ENCODE peak calls at places on chromosomes 7 and 10, in seven cellular contexts. One of them, this sample, is unnamed.

GRCh38 chr7:45589915-45590678 is 15.9 kb downstream of the ADCY1 start:
- DNase-seq in pancreas: no peak
- DNase-seq in psoas muscle: no peak
- DNase-seq in B cell: no peak
- DNase-seq in iPS DF 6.9: no peak
- DNase-seq in naive thymus-derived CD4-positive, alpha-beta T cell: no peak
- DNase-seq in T follicular helper cell: no peak
- DNase-seq in this sample: peak; percentile 18

GRCh38 chr10:111370101-111370500 is 293.3 kb downstream of the ADRA2A start:
- DNase-seq in pancreas: no peak
- DNase-seq in psoas muscle: no peak
- DNase-seq in B cell: no peak
- DNase-seq in iPS DF 6.9: peak; percentile 20
- DNase-seq in naive thymus-derived CD4-positive, alpha-beta T cell: no peak
- DNase-seq in T follicular helper cell: no peak
- DNase-seq in this sample: peak; percentile 67

GRCh38 chr10:110358869-110359629 is 54.3 kb upstream of the SMNDC1 start:
- DNase-seq in pancreas: peak; percentile 62
- DNase-seq in psoas muscle: no peak
- DNase-seq in B cell: no peak
- DNase-seq in iPS DF 6.9: no peak
- DNase-seq in naive thymus-derived CD4-positive, alpha-beta T cell: no peak
- DNase-seq in T follicular helper cell: no peak
- DNase-seq in this sample: peak; percentile 82

GRCh38 chr10:44824607-44825006 is 86.5 kb upstream of the TMEM72 start:
- DNase-seq in pancreas: no peak
- DNase-seq in psoas muscle: no peak
- DNase-seq in B cell: no peak
- DNase-seq in iPS DF 6.9: no peak
- DNase-seq in naive thymus-derived CD4-positive, alpha-beta T cell: no peak
- DNase-seq in T follicular helper cell: no peak
- DNase-seq in this sample: peak; percentile 65

GRCh38 chr10:13453896-13454295 is 74.9 kb downstream of the BEND7 start:
- DNase-seq in pancreas: no peak
- DNase-seq in psoas muscle: no peak
- DNase-seq in B cell: no peak
- DNase-seq in iPS DF 6.9: no peak
- DNase-seq in naive thymus-derived CD4-positive, alpha-beta T cell: peak; percentile 66
- DNase-seq in T follicular helper cell: no peak
- DNase-seq in this sample: no peak

GRCh38 chr7:1015631-1016121 is 28.7 kb upstream of the GPR146 start:
- DNase-seq in pancreas: no peak
- DNase-seq in psoas muscle: peak; percentile 13
- DNase-seq in B cell: no peak
- DNase-seq in iPS DF 6.9: no peak
- DNase-seq in naive thymus-derived CD4-positive, alpha-beta T cell: no peak
- DNase-seq in T follicular helper cell: no peak
- DNase-seq in this sample: no peak

GRCh38 chr10:96833220-96834001 is 1.3 kb downstream of the LCOR start:
- DNase-seq in pancreas: no peak
- DNase-seq in psoas muscle: peak; percentile 33
- DNase-seq in B cell: no peak
- DNase-seq in iPS DF 6.9: no peak
- DNase-seq in naive thymus-derived CD4-positive, alpha-beta T cell: no peak
- DNase-seq in T follicular helper cell: no peak
- DNase-seq in this sample: peak; percentile 79

GRCh38 chr10:20971901-20972300 is 74.8 kb upstream of the NEBL start:
- DNase-seq in pancreas: no peak
- DNase-seq in psoas muscle: no peak
- DNase-seq in B cell: no peak
- DNase-seq in iPS DF 6.9: no peak
- DNase-seq in naive thymus-derived CD4-positive, alpha-beta T cell: no peak
- DNase-seq in T follicular helper cell: no peak
- DNase-seq in this sample: no peak

GRCh38 chr10:59817806-59818205 is 64.6 kb upstream of the MRLN start:
- DNase-seq in pancreas: no peak
- DNase-seq in psoas muscle: peak; percentile 42
- DNase-seq in B cell: no peak
- DNase-seq in iPS DF 6.9: no peak
- DNase-seq in naive thymus-derived CD4-positive, alpha-beta T cell: no peak
- DNase-seq in T follicular helper cell: no peak
- DNase-seq in this sample: no peak

GRCh38 chr10:15352818-15353217 is 18.3 kb downstream of the FAM171A1 start:
- DNase-seq in pancreas: no peak
- DNase-seq in psoas muscle: no peak
- DNase-seq in B cell: no peak
- DNase-seq in iPS DF 6.9: no peak
- DNase-seq in naive thymus-derived CD4-positive, alpha-beta T cell: no peak
- DNase-seq in T follicular helper cell: no peak
- DNase-seq in this sample: no peak

GRCh38 chr10:25683291-25683690 is 250.7 kb upstream of the MYO3A start:
- DNase-seq in pancreas: no peak
- DNase-seq in psoas muscle: no peak
- DNase-seq in B cell: no peak
- DNase-seq in iPS DF 6.9: no peak
- DNase-seq in naive thymus-derived CD4-positive, alpha-beta T cell: no peak
- DNase-seq in T follicular helper cell: no peak
- DNase-seq in this sample: no peak

GRCh38 chr10:101080933-101081546 is 19.3 kb downstream of the KAZALD1 start:
- DNase-seq in pancreas: no peak
- DNase-seq in psoas muscle: no peak
- DNase-seq in B cell: no peak
- DNase-seq in iPS DF 6.9: no peak
- DNase-seq in naive thymus-derived CD4-positive, alpha-beta T cell: no peak
- DNase-seq in T follicular helper cell: no peak
- DNase-seq in this sample: peak; percentile 87

GRCh38 chr10:116408716-116409115 is 18.9 kb upstream of the PNLIPRP3 start:
- DNase-seq in pancreas: no peak
- DNase-seq in psoas muscle: no peak
- DNase-seq in B cell: no peak
- DNase-seq in iPS DF 6.9: no peak
- DNase-seq in naive thymus-derived CD4-positive, alpha-beta T cell: no peak
- DNase-seq in T follicular helper cell: no peak
- DNase-seq in this sample: no peak

GRCh38 chr10:48941427-48942075 is 1.9 kb upstream of the LRRC18 start:
- DNase-seq in pancreas: no peak
- DNase-seq in psoas muscle: no peak
- DNase-seq in B cell: no peak
- DNase-seq in iPS DF 6.9: no peak
- DNase-seq in naive thymus-derived CD4-positive, alpha-beta T cell: no peak
- DNase-seq in T follicular helper cell: no peak
- DNase-seq in this sample: peak; percentile 20

GRCh38 chr10:6738464-6738824 is 158.4 kb upstream of the PRKCQ start:
- DNase-seq in pancreas: no peak
- DNase-seq in psoas muscle: no peak
- DNase-seq in B cell: no peak
- DNase-seq in iPS DF 6.9: no peak
- DNase-seq in naive thymus-derived CD4-positive, alpha-beta T cell: no peak
- DNase-seq in T follicular helper cell: no peak
- DNase-seq in this sample: peak; percentile 63

GRCh38 chr10:63798599-63799498 is 277.6 kb downstream of the REEP3 start:
- DNase-seq in pancreas: peak; percentile 42
- DNase-seq in psoas muscle: peak; percentile 37
- DNase-seq in B cell: no peak
- DNase-seq in iPS DF 6.9: no peak
- DNase-seq in naive thymus-derived CD4-positive, alpha-beta T cell: no peak
- DNase-seq in T follicular helper cell: no peak
- DNase-seq in this sample: no peak

GRCh38 chr10:95655571-95656290 is 780 bp downstream of the ALDH18A1 start:
- DNase-seq in pancreas: no peak
- DNase-seq in psoas muscle: no peak
- DNase-seq in B cell: no peak
- DNase-seq in iPS DF 6.9: no peak
- DNase-seq in naive thymus-derived CD4-positive, alpha-beta T cell: no peak
- DNase-seq in T follicular helper cell: no peak
- DNase-seq in this sample: peak; percentile 48

GRCh38 chr10:35339946-35340345 is 3.6 kb downstream of the CCNY start:
- DNase-seq in pancreas: no peak
- DNase-seq in psoas muscle: no peak
- DNase-seq in B cell: no peak
- DNase-seq in iPS DF 6.9: no peak
- DNase-seq in naive thymus-derived CD4-positive, alpha-beta T cell: no peak
- DNase-seq in T follicular helper cell: no peak
- DNase-seq in this sample: no peak

GRCh38 chr10:112951349-112952281 is 1.6 kb downstream of the TCF7L2 start:
- DNase-seq in pancreas: peak; percentile 59
- DNase-seq in psoas muscle: peak; percentile 71
- DNase-seq in B cell: no peak
- DNase-seq in iPS DF 6.9: no peak
- DNase-seq in naive thymus-derived CD4-positive, alpha-beta T cell: peak; percentile 54
- DNase-seq in T follicular helper cell: peak; percentile 15
- DNase-seq in this sample: peak; percentile 89

GRCh38 chr10:18572959-18573561 is 78.3 kb downstream of the NSUN6 start:
- DNase-seq in pancreas: no peak
- DNase-seq in psoas muscle: no peak
- DNase-seq in B cell: no peak
- DNase-seq in iPS DF 6.9: no peak
- DNase-seq in naive thymus-derived CD4-positive, alpha-beta T cell: no peak
- DNase-seq in T follicular helper cell: no peak
- DNase-seq in this sample: no peak

GRCh38 chr7:132216847-132217246 is 359.4 kb downstream of the PLXNA4 start:
- DNase-seq in pancreas: no peak
- DNase-seq in psoas muscle: no peak
- DNase-seq in B cell: no peak
- DNase-seq in iPS DF 6.9: no peak
- DNase-seq in naive thymus-derived CD4-positive, alpha-beta T cell: no peak
- DNase-seq in T follicular helper cell: no peak
- DNase-seq in this sample: no peak

GRCh38 chr10:132307823-132308587 is at the start of gene STK32C:
- DNase-seq in pancreas: peak; percentile 93
- DNase-seq in psoas muscle: peak; percentile 93
- DNase-seq in B cell: peak; percentile 91
- DNase-seq in iPS DF 6.9: no peak
- DNase-seq in naive thymus-derived CD4-positive, alpha-beta T cell: peak; percentile 89
- DNase-seq in T follicular helper cell: peak; percentile 87
- DNase-seq in this sample: peak; percentile 99

GRCh38 chr7:1938788-1939433 is 268.8 kb downstream of the ELFN1 start:
- DNase-seq in pancreas: no peak
- DNase-seq in psoas muscle: peak; percentile 11
- DNase-seq in B cell: no peak
- DNase-seq in iPS DF 6.9: no peak
- DNase-seq in naive thymus-derived CD4-positive, alpha-beta T cell: no peak
- DNase-seq in T follicular helper cell: no peak
- DNase-seq in this sample: no peak

GRCh38 chr7:108436906-108437305 is 19.3 kb downstream of the NRCAM start:
- DNase-seq in pancreas: no peak
- DNase-seq in psoas muscle: no peak
- DNase-seq in B cell: no peak
- DNase-seq in iPS DF 6.9: no peak
- DNase-seq in naive thymus-derived CD4-positive, alpha-beta T cell: no peak
- DNase-seq in T follicular helper cell: no peak
- DNase-seq in this sample: no peak

GRCh38 chr7:152338553-152338952 is 97.2 kb downstream of the KMT2C start:
- DNase-seq in pancreas: no peak
- DNase-seq in psoas muscle: no peak
- DNase-seq in B cell: no peak
- DNase-seq in iPS DF 6.9: no peak
- DNase-seq in naive thymus-derived CD4-positive, alpha-beta T cell: no peak
- DNase-seq in T follicular helper cell: no peak
- DNase-seq in this sample: no peak

GRCh38 chr10:100357073-100357858 is 10.2 kb downstream of the SCD start:
- DNase-seq in pancreas: no peak
- DNase-seq in psoas muscle: no peak
- DNase-seq in B cell: no peak
- DNase-seq in iPS DF 6.9: no peak
- DNase-seq in naive thymus-derived CD4-positive, alpha-beta T cell: no peak
- DNase-seq in T follicular helper cell: no peak
- DNase-seq in this sample: peak; percentile 9

GRCh38 chr10:118672163-118672562 is 76.7 kb upstream of the PRLHR start:
- DNase-seq in pancreas: no peak
- DNase-seq in psoas muscle: no peak
- DNase-seq in B cell: no peak
- DNase-seq in iPS DF 6.9: no peak
- DNase-seq in naive thymus-derived CD4-positive, alpha-beta T cell: no peak
- DNase-seq in T follicular helper cell: no peak
- DNase-seq in this sample: no peak

GRCh38 chr7:20529260-20529659 is 86.2 kb upstream of the ABCB5 start:
- DNase-seq in pancreas: no peak
- DNase-seq in psoas muscle: no peak
- DNase-seq in B cell: no peak
- DNase-seq in iPS DF 6.9: no peak
- DNase-seq in naive thymus-derived CD4-positive, alpha-beta T cell: no peak
- DNase-seq in T follicular helper cell: no peak
- DNase-seq in this sample: no peak

GRCh38 chr7:132113536-132114409 is 462.5 kb downstream of the PLXNA4 start:
- DNase-seq in pancreas: no peak
- DNase-seq in psoas muscle: no peak
- DNase-seq in B cell: no peak
- DNase-seq in iPS DF 6.9: no peak
- DNase-seq in naive thymus-derived CD4-positive, alpha-beta T cell: no peak
- DNase-seq in T follicular helper cell: no peak
- DNase-seq in this sample: peak; percentile 29

This sample was measured in endodermal cell.